ENCODE peak calls at places on chromosomes 7 and 10, in six cellular contexts. Y is OCI-LY7, C is hepatocyte, F is brain microvascular endothelial cell, L is PC-9, A is neural progenitor cell. Q is an unnamed sample.

GRCh38 chr10:82847242-82847641 is 972.2 kb downstream of the NRG3 start:
- DNase-seq in Y (no peak), C (no peak), F (no peak), L (no peak), A (no peak), Q (no peak)

GRCh38 chr10:85641479-85641967 is 725.1 kb downstream of the GRID1 start:
- DNase-seq in Y (no peak), C (peak; percentile 35), F (peak; percentile 33), L (peak; percentile 85), A (no peak), Q (no peak)

GRCh38 chr7:105760549-105761447 is 115.6 kb downstream of the ATXN7L1 start:
- DNase-seq in Y (no peak), C (no peak), F (no peak), L (no peak), A (no peak), Q (no peak)

GRCh38 chr7:75652788-75653187 is 86.0 kb downstream of the HIP1 start:
- DNase-seq in Y (no peak), C (no peak), F (no peak), L (no peak), A (no peak), Q (no peak)

GRCh38 chr10:83538047-83538446 is 601.3 kb upstream of the GHITM start:
- DNase-seq in Y (no peak), C (no peak), F (no peak), L (no peak), A (no peak), Q (no peak)

GRCh38 chr10:132257271-132257670 is 50.5 kb downstream of the STK32C start:
- DNase-seq in Y (no peak), C (no peak), F (peak; percentile 25), L (no peak), A (no peak), Q (peak; percentile 19)

GRCh38 chr7:46357290-46357689 is 436.2 kb upstream of the IGFBP3 start:
- DNase-seq in Y (no peak), C (no peak), F (no peak), L (no peak), A (no peak), Q (no peak)

GRCh38 chr10:109027534-109028185 is 895.7 kb downstream of the XPNPEP1 start:
- DNase-seq in Y (no peak), C (no peak), F (no peak), L (no peak), A (no peak), Q (no peak)

GRCh38 chr7:134710854-134711624 is 64.4 kb downstream of the BPGM start:
- DNase-seq in Y (no peak), C (peak; percentile 34), F (no peak), L (no peak), A (no peak), Q (no peak)

GRCh38 chr7:75740846-75741497 is 2.2 kb upstream of the HIP1 start:
- DNase-seq in Y (peak; percentile 84), C (peak; percentile 51), F (no peak), L (no peak), A (peak; percentile 33), Q (no peak)

GRCh38 chr10:113007821-113008220 is 57.8 kb downstream of the TCF7L2 start:
- DNase-seq in Y (no peak), C (no peak), F (no peak), L (no peak), A (no peak), Q (no peak)

GRCh38 chr7:128867842-128868623 is 5.4 kb downstream of the ATP6V1F start:
- DNase-seq in Y (no peak), C (no peak), F (peak; percentile 28), L (no peak), A (no peak), Q (no peak)

GRCh38 chr7:107958764-107959526 is 44.0 kb downstream of the LAMB1 start:
- DNase-seq in Y (no peak), C (no peak), F (peak; percentile 84), L (peak; percentile 76), A (no peak), Q (no peak)

GRCh38 chr10:131082991-131083465 is 228.5 kb downstream of the TCERG1L start:
- DNase-seq in Y (no peak), C (no peak), F (no peak), L (no peak), A (no peak), Q (no peak)

GRCh38 chr7:95560674-95561073 is 35.6 kb downstream of the PDK4 start:
- DNase-seq in Y (no peak), C (no peak), F (no peak), L (no peak), A (no peak), Q (no peak)

GRCh38 chr7:116967983-116968382 is 14.7 kb downstream of the ST7 start:
- DNase-seq in Y (no peak), C (no peak), F (no peak), L (no peak), A (no peak), Q (no peak)

GRCh38 chr10:1132584-1132983 is 76.4 kb downstream of the WDR37 start:
- DNase-seq in Y (no peak), C (no peak), F (no peak), L (no peak), A (no peak), Q (no peak)

GRCh38 chr7:130273863-130274262 is 7.2 kb downstream of the CPA2 start:
- DNase-seq in Y (no peak), C (peak; percentile 54), F (no peak), L (no peak), A (peak; percentile 48), Q (no peak)

GRCh38 chr7:130272456-130273080 is 5.9 kb downstream of the CPA2 start:
- DNase-seq in Y (no peak), C (no peak), F (no peak), L (no peak), A (peak; percentile 71), Q (no peak)

GRCh38 chr7:130274983-130275649 is 8.5 kb downstream of the CPA2 start:
- DNase-seq in Y (no peak), C (no peak), F (no peak), L (no peak), A (peak; percentile 61), Q (no peak)

GRCh38 chr7:130270947-130271790 is 4.5 kb downstream of the CPA2 start:
- DNase-seq in Y (no peak), C (no peak), F (no peak), L (no peak), A (no peak), Q (no peak)

DNA sequence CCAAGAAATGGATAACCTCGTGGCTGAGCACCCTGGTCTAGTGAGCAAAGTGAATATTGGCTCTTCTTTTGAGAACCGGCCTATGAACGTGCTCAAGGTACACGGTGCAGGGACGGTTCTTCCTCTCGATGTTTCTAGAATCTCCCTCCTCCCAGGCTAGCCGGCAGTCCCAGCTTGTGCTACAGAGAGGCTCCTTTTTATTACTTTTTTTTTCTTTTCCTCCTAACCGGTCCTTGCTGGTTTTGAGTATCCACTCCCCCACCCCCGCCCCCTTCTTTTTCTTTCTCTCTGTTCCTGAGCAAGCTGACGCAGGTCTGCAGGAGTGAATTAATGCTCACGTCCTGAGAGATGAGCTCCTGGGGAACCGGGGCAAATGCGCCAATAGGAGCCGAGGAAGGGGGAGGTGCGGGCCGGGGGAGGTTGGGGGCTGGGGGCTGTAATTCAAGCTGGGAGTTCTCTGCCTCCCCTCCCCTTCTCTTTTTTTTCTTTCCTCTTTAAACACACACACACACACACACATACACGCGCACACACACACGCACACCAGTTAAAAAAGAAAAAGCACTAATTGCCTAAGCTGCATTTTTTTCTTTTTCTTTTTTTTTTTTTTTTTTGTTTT is 6.5 kb downstream of the CPA2 start:
- DNase-seq in Y (no peak), C (peak; percentile 87), F (no peak), L (no peak), A (peak; percentile 95), Q (no peak)
- H3K4me3 ChIP-seq in Y (no peak overlapping the region), C (no peak overlapping the region), F (peak overlapping the region; percentile 30), L (no peak overlapping the region), A (peak overlapping the region; percentile 30), Q (no peak overlapping the region)

GRCh38 chr7:119943932-119944600 is 328.9 kb upstream of the KCND2 start:
- DNase-seq in Y (no peak), C (no peak), F (no peak), L (no peak), A (no peak), Q (no peak)
- TF ChIP-seq CTCF in Y (no peak), C (no peak), F (no peak), L (no peak), A (no peak), Q (no peak)

GRCh38 chr10:30027057-30028005 is 32.1 kb downstream of the JCAD start:
- DNase-seq in Y (peak; percentile 13), C (no peak), F (peak; percentile 7), L (no peak), A (no peak), Q (no peak)

GRCh38 chr10:30028452-30029045 is 30.8 kb downstream of the JCAD start:
- DNase-seq in Y (no peak), C (peak; percentile 71), F (no peak), L (no peak), A (no peak), Q (no peak)

GRCh38 chr10:30028006-30028441 is 31.4 kb downstream of the JCAD start:
- DNase-seq in Y (no peak), C (peak; percentile 27), F (no peak), L (no peak), A (no peak), Q (no peak)

GRCh38 chr10:30026080-30026479 is 33.3 kb downstream of the JCAD start:
- DNase-seq in Y (no peak), C (no peak), F (no peak), L (no peak), A (no peak), Q (no peak)

GRCh38 chr10:30026578-30026977 is 32.8 kb downstream of the JCAD start:
- DNase-seq in Y (no peak), C (no peak), F (no peak), L (no peak), A (no peak), Q (no peak)
- H3K4me3 ChIP-seq in Y (no peak overlapping the region), C (no peak overlapping the region), F (no peak overlapping the region), L (no peak overlapping the region), A (no peak overlapping the region), Q (no peak overlapping the region)

DNA sequence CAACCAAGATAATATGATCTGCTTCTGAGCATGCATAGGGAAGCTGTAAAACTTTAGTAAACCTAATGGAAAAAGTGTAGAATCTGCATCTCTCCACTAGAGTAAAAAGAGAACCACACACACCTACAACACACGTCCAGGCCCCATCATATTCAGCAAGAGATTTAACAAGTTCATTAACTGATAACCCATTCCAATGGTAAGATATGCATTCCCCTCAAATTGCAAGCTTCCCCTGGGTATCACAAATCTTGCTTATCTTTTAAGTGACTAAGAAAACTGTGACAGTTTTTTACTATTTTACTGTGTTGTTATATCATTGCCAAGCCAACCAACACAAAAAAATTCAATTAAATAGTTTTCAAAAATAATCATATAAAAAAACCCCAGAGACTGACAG is 8.0 kb downstream of the DPY19L1 start:
- DNase-seq in Y (no peak), C (no peak), F (no peak), L (no peak), A (no peak), Q (no peak)
- TF ChIP-seq CTCF in Y (no peak), C (no peak), F (no peak), L (no peak), A (no peak), Q (no peak)

GRCh38 chr10:63922714-63923317 is 401.6 kb downstream of the REEP3 start:
- DNase-seq in Y (no peak), C (no peak), F (no peak), L (no peak), A (peak; percentile 44), Q (no peak)
- H3K4me3 ChIP-seq in Y (no peak overlapping the region), C (no peak overlapping the region), F (no peak overlapping the region), L (no peak overlapping the region), A (no peak overlapping the region), Q (no peak overlapping the region)

GRCh38 chr7:156196649-156197048 is 384.4 kb upstream of the SHH start:
- DNase-seq in Y (no peak), C (no peak), F (no peak), L (no peak), A (no peak), Q (no peak)
- TF ChIP-seq CTCF in Y (no peak), C (no peak), F (no peak), L (no peak), A (no peak), Q (no peak)

GRCh38 chr7:28038175-28038855 is 142.3 kb downstream of the JAZF1 start:
- DNase-seq in Y (no peak), C (no peak), F (no peak), L (no peak), A (no peak), Q (no peak)
- H3K4me3 ChIP-seq in Y (no peak overlapping the region), C (no peak overlapping the region), F (no peak overlapping the region), L (no peak overlapping the region), A (no peak overlapping the region), Q (no peak overlapping the region)